ENCODE peak calls at places on chromosomes 1 and 21, in seven cellular contexts. J is CD4-positive, CD25-positive, alpha-beta regulatory T cell; F is neural progenitor cell; E is tibial artery; Q is DND-41; T is sigmoid colon; G is upper lobe of right lung. U is an unnamed sample.

GRCh38 chr1:100927276-100927675 is 31.4 kb downstream of the SLC30A7 start:
- DNase-seq in J (peak; percentile 17), F (no peak), E (no peak), Q (peak; percentile 68), T (no peak), G (no peak), U (no peak)

GRCh38 chr1:54054438-54054749 is 986 bp downstream of the TCEANC2 start:
- DNase-seq in J (no peak), F (no peak), E (no peak), Q (no peak), T (no peak), G (no peak), U (no peak)

GRCh38 chr21:43689556-43690337 is 29.2 kb upstream of the PDXK start:
- DNase-seq in J (no peak), F (no peak), E (no peak), Q (no peak), T (no peak), G (no peak), U (no peak)

GRCh38 chr21:36188937-36189336 is 32.3 kb downstream of the DOP1B start:
- DNase-seq in J (no peak), F (no peak), E (no peak), Q (no peak), T (no peak), G (no peak), U (no peak)

GRCh38 chr1:205430631-205431305 is 8.9 kb upstream of the LEMD1 start:
- DNase-seq in J (peak; percentile 10), F (peak; percentile 76), E (no peak), Q (peak; percentile 7), T (peak; percentile 74), G (peak; percentile 75), U (no peak)

GRCh38 chr1:91073299-91073698 is 51.5 kb upstream of the ZNF644 start:
- DNase-seq in J (no peak), F (no peak), E (no peak), Q (no peak), T (no peak), G (no peak), U (no peak)

GRCh38 chr1:201982082-201982922 is at the start of gene RNPEP:
- DNase-seq in J (peak; percentile 67), F (peak; percentile 81), E (peak; percentile 72), Q (peak; percentile 75), T (peak; percentile 85), G (peak; percentile 90), U (peak; percentile 79)

GRCh38 chr1:235888119-235888643 is 21.5 kb upstream of the LYST start:
- DNase-seq in J (peak; percentile 9), F (no peak), E (no peak), Q (no peak), T (no peak), G (no peak), U (no peak)

GRCh38 chr1:222521299-222522104 is 26.4 kb downstream of the HHIPL2 start:
- DNase-seq in J (no peak), F (no peak), E (no peak), Q (no peak), T (no peak), G (no peak), U (no peak)

GRCh38 chr1:41745022-41745421 is 173.7 kb downstream of the HIVEP3 start:
- DNase-seq in J (no peak), F (no peak), E (no peak), Q (no peak), T (no peak), G (no peak), U (no peak)

GRCh38 chr1:229370601-229371021 is 27.8 kb upstream of the CCSAP start:
- DNase-seq in J (no peak), F (no peak), E (no peak), Q (no peak), T (no peak), G (no peak), U (peak; percentile 91)

GRCh38 chr1:219189021-219189824 is 15.5 kb downstream of the LYPLAL1 start:
- DNase-seq in J (no peak), F (no peak), E (no peak), Q (no peak), T (no peak), G (no peak), U (no peak)

DNA sequence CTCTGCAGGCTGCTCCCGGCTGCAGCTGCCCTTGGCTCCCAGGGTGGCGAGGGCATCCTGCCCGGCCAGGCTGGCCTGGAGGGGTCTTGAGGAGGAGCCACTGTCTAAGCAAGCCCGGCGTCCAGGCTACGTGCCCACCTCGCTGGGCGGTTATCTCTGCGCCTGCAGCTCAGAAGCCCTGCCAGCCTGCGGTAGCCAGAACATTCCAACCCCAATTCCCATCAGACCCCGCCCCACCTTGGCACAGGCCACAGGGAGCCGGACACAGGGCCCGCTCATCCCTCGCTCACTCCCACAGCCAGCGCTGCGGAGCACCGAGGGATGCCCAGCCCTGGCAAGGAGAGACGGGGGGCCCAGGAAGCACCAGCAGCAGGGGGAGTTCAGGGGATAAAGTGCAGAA is 53.9 kb downstream of the MEGF6 start:
- DNase-seq in J (no peak), F (no peak), E (no peak), Q (no peak), T (no peak), G (no peak), U (no peak)
- H3K4me3 ChIP-seq in J (no peak overlapping the region), F (no peak overlapping the region), E (no peak overlapping the region), Q (no peak overlapping the region), T (no peak overlapping the region), G (no peak overlapping the region), U (no peak overlapping the region)

GRCh38 chr1:243364866-243365265 is 109.0 kb downstream of the SDCCAG8 start:
- DNase-seq in J (no peak), F (no peak), E (no peak), Q (no peak), T (no peak), G (no peak), U (no peak)
- H3K27ac ChIP-seq in J (no peak overlapping the region), F (no peak overlapping the region), E (no peak overlapping the region), Q (no peak overlapping the region), T (no peak overlapping the region), G (no peak overlapping the region), U (no peak overlapping the region)

GRCh38 chr1:159921251-159921650 is 4.1 kb downstream of the TAGLN2 start:
- DNase-seq in J (no peak), F (no peak), E (no peak), Q (no peak), T (no peak), G (no peak), U (no peak)
- H3K4me3 ChIP-seq in J (peak overlapping the region; percentile 94), F (no peak overlapping the region), E (peak overlapping the region; percentile 99), Q (no peak overlapping the region), T (no peak overlapping the region), G (peak overlapping the region; percentile 99), U (peak overlapping the region; percentile 93)

DNA sequence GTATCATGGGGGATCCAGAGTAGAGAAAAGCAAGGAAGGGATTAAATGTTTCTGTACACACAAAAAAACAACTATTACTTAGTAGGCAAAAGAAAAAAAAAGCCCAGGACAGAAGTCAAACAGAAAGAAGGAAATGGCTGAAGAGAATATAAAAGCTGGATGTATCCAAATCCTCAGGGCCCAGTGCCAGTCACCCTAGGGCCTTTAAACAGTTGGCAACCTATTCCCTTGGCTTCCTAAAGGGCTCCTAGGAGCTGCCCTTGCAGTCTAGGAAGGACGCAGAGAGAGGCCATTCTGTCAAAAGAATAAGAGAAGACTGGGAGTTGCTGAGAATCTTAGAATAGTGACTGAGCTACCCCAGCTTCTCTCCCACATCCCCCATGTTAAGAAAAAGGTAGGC is 5.0 kb downstream of the B4GALT3 start:
- DNase-seq in J (no peak), F (no peak), E (no peak), Q (no peak), T (no peak), G (no peak), U (no peak)
- H3K27ac ChIP-seq in J (no peak overlapping the region), F (no peak overlapping the region), E (peak overlapping the region; percentile 47), Q (no peak overlapping the region), T (no peak overlapping the region), G (no peak overlapping the region), U (peak overlapping the region; percentile 51)

DNA sequence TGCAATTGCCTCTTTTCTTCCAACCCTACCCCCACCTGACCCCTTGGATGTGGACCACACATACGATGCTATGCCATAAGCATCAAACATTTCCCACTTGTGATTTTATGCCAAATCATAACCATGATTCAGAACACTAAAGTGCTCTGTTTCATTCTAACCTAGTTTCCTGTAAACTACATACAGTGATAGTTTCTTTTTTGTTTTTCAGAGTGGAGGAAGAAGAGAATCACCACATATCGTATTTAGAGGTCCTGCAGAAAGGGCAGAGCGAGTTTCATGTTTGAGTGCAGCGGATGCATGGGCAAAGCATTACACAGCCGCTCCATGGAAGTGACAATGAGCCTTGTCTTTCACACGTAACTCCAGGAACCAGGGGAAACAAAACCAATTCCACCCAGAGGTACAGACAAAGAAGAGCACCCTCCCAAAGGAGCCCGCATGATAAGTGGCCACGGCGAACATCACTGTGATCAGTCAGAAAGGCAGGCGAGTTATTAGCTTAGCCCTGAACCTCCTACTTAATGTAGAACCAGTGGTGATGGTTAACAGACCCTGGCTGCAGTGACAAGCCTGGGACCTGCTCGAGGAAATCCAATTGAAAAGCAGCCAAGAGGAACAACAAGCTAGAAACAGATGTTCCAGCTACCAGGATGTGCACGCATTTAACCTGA is 64.0 kb upstream of the ZNF281 start:
- DNase-seq in J (no peak), F (no peak), E (no peak), Q (no peak), T (no peak), G (no peak), U (no peak)
- H3K4me3 ChIP-seq in J (peak overlapping the region; percentile 71), F (no peak overlapping the region), E (no peak overlapping the region), Q (no peak overlapping the region), T (peak overlapping the region; percentile 8), G (no peak overlapping the region), U (peak overlapping the region; percentile 20)

U was measured in heart left ventricle.